ENCODE peak calls at places on chromosomes 5 and 9, in four cellular contexts. B is foreskin keratinocyte, N is aorta, Q is left ventricle myocardium inferior. X is an unnamed sample.

GRCh38 chr9:124267271-124267807 is 9.6 kb downstream of the NEK6 start:
- DNase-seq in Q (no peak), B (no peak), N (peak; percentile 88), X (no peak)

GRCh38 chr5:53330491-53330890 is 149.9 kb upstream of the FST start:
- DNase-seq in Q (no peak), B (no peak), N (no peak), X (no peak)

GRCh38 chr9:98491778-98492177 is 217.0 kb downstream of the GABBR2 start:
- DNase-seq in N (no peak), Q (peak; percentile 23), B (no peak), X (no peak)

GRCh38 chr9:27247756-27248155 is 49.2 kb downstream of the EQTN start:
- DNase-seq in N (no peak), Q (no peak), B (peak; percentile 28), X (peak; percentile 43)

GRCh38 chr5:50665091-50665490 is 1.3 kb upstream of the PARP8 start:
- DNase-seq in Q (no peak), N (no peak), B (no peak), X (no peak)

GRCh38 chr5:145478651-145479050 is 356.5 kb downstream of the PRELID2 start:
- DNase-seq in Q (no peak), N (no peak), B (no peak), X (no peak)

GRCh38 chr9:84218322-84218721 is 122.2 kb downstream of the SLC28A3 start:
- DNase-seq in N (no peak), Q (no peak), B (no peak), X (no peak)

GRCh38 chr9:98706651-98707103 is 2.1 kb downstream of the GABBR2 start:
- DNase-seq in Q (no peak), N (no peak), B (no peak), X (no peak)

GRCh38 chr5:73591698-73592501 is 26.4 kb downstream of the UTP15 start:
- DNase-seq in Q (no peak), B (no peak), N (no peak), X (no peak)

GRCh38 chr9:122218885-122219855 is 9.6 kb downstream of the LHX6 start:
- DNase-seq in N (no peak), B (no peak), Q (no peak), X (no peak)

GRCh38 chr5:71924980-71925379 is 182.3 kb upstream of the MAP1B start:
- DNase-seq in B (no peak), Q (no peak), N (no peak), X (no peak)

GRCh38 chr5:180001136-180001535 is 70.4 kb downstream of the RNF130 start:
- DNase-seq in Q (no peak), N (no peak), B (no peak), X (no peak)

GRCh38 chr5:1268666-1269065 is 26.2 kb downstream of the TERT start:
- DNase-seq in Q (no peak), B (no peak), N (no peak), X (no peak)

GRCh38 chr5:9686211-9686610 is 56.1 kb upstream of the TAS2R1 start:
- DNase-seq in Q (no peak), B (no peak), N (no peak), X (no peak)

GRCh38 chr5:112660359-112660758 is 77.3 kb upstream of the APC start:
- DNase-seq in Q (no peak), B (no peak), N (no peak), X (no peak)

GRCh38 chr5:96157077-96157780 is 195.6 kb upstream of the ELL2 start:
- DNase-seq in N (no peak), Q (no peak), B (peak; percentile 83), X (no peak)

GRCh38 chr5:34044950-34045525 is 2.0 kb upstream of the C1QTNF3 start:
- DNase-seq in N (no peak), B (no peak), Q (no peak), X (no peak)

GRCh38 chr9:114102484-114102883 is 3.4 kb upstream of the KIF12 start:
- DNase-seq in N (no peak), Q (no peak), B (no peak), X (no peak)

GRCh38 chr5:128469924-128470323 is 68.1 kb downstream of the FBN2 start:
- DNase-seq in N (no peak), B (no peak), Q (no peak), X (no peak)

GRCh38 chr9:10260501-10260900 is 352.3 kb downstream of the PTPRD start:
- DNase-seq in N (no peak), B (no peak), Q (no peak), X (no peak)

GRCh38 chr9:112348257-112348992 is 15.0 kb upstream of the PTBP3 start:
- DNase-seq in Q (peak; percentile 80), B (no peak), N (peak; percentile 96), X (no peak)

GRCh38 chr5:85972539-85972938 is 645.2 kb upstream of the COX7C start:
- DNase-seq in B (no peak), Q (no peak), N (no peak), X (no peak)

GRCh38 chr9:31084331-31084730 is 1300.1 kb upstream of the ACO1 start:
- DNase-seq in Q (no peak), N (no peak), B (no peak), X (no peak)

GRCh38 chr5:2391021-2391420 is 360.5 kb downstream of the IRX2 start:
- DNase-seq in Q (no peak), N (no peak), B (no peak), X (no peak)

GRCh38 chr5:124654418-124654817 is 92.0 kb downstream of the ZNF608 start:
- DNase-seq in Q (no peak), B (no peak), N (no peak), X (no peak)

GRCh38 chr5:154444559-154445421 is 1.0 kb upstream of the SAP30L start:
- DNase-seq in Q (peak; percentile 16), N (peak; percentile 75), B (no peak), X (no peak)

GRCh38 chr9:98877211-98877730 is 66.4 kb upstream of the COL15A1 start:
- DNase-seq in Q (no peak), B (no peak), N (no peak), X (no peak)

DNA sequence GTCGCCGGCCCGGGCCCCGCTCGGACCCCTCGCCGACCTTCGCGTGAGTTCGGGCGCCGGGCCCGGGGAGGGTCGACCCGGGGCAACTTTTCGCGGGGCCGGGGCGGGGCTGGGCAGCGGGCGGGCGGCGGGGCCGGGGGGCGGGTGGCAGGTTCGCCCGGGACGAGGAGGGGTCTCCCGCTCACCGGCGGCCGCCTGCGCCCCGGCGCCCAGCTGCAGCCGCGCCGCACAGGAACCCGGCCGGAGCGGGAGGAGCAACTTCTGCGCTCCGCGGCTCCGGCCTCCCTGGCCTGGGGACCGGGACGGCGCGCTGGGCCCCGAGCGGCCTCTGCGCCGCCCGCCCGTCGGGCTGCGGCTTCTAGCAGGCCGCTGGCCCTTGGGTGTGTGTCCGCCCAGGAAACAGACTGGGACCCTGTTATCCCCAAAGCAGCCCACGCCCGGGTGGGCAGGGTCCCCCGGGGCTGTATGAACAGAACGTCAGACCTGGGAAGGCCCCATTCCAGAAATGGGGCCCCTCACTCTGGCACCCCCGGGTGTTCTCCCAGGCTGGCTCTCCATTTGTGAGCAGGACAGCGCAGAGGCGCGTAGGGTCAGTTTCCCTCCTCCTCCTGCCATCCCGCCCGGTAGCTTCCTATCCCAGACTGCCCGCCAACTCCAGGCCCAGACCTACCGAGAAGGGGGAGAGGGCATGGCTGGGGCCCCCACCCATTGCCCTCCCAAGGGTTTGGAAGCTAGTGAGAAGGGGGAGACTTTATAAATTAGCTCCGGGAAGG is 685 bp downstream of the RXRA start:
- DNase-seq in N (peak; percentile 79), B (no peak), Q (peak; percentile 45), X (no peak)
- H3K27ac ChIP-seq in N (peak overlapping the region; percentile 33), B (peak overlapping the region; percentile 22), Q (peak overlapping the region; percentile 93), X (no peak overlapping the region)

DNA sequence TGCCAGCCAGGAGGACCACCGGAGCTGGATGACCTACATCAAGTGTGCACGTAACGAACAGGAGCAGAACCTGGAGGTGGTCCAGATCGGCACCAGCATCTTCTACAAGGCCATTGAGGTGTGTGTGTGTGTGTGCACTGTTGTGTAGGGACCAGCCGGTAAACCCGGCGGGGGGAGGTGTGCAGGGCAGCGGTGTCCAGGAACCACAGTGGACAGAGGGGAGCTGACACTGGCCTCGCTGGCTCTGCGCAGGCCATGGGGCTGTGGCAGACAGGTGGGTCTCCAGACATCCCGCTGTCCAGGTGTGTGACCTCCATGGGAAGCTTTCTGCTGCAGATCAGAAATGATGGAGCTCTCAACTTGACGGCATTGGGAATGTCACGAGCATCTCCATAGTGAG is 3.8 kb downstream of the PRDM12 start:
- DNase-seq in N (no peak), Q (no peak), B (no peak), X (no peak)
- H3K27me3 ChIP-seq in N (no peaks in the 10 kb centered on the region), Q (peaks cover 64% of the 10 kb centered on the region), B (peaks cover 67% of the 10 kb centered on the region), X (peaks cover 57% of the 10 kb centered on the region)

GRCh38 chr5:173922527-173922926 is 34.4 kb downstream of the CPEB4 start:
- DNase-seq in N (no peak), Q (no peak), B (no peak), X (no peak)

GRCh38 chr5:173924899-173925298 is 36.8 kb downstream of the CPEB4 start:
- DNase-seq in B (no peak), Q (no peak), N (no peak), X (no peak)

GRCh38 chr5:173920866-173921265 is 32.7 kb downstream of the CPEB4 start:
- DNase-seq in B (no peak), Q (no peak), N (no peak), X (no peak)

GRCh38 chr5:173925449-173926071 is 37.4 kb downstream of the CPEB4 start:
- DNase-seq in B (no peak), Q (peak; percentile 43), N (no peak), X (no peak)

GRCh38 chr5:173923236-173924104 is 35.3 kb downstream of the CPEB4 start:
- DNase-seq in B (no peak), Q (no peak), N (no peak), X (no peak)
- H3K4me1 ChIP-seq in B (peaks cover 19% of the 10 kb centered on the region), Q (peaks cover 100% of the 10 kb centered on the region), N (peaks cover 35% of the 10 kb centered on the region), X (peaks cover 1% of the 10 kb centered on the region)

GRCh38 chr9:92385001-92385400 is 19.4 kb downstream of the OGN start:
- DNase-seq in N (no peak), Q (no peak), B (no peak), X (no peak)
- H3K27ac ChIP-seq in N (no peak overlapping the region), Q (peak overlapping the region; percentile 39), B (peak overlapping the region; percentile 91), X (no peak overlapping the region)

GRCh38 chr5:35316611-35317307 is 86.5 kb upstream of the PRLR start:
- DNase-seq in B (peak; percentile 74), Q (no peak), N (no peak), X (no peak)
- H3K27me3 ChIP-seq in B (no peaks in the 10 kb centered on the region), Q (no peaks in the 10 kb centered on the region), N (no peaks in the 10 kb centered on the region), X (no peaks in the 10 kb centered on the region)

GRCh38 chr5:132493821-132494220 is 3.2 kb upstream of the IRF1 start:
- DNase-seq in N (no peak), B (no peak), Q (no peak), X (no peak)

GRCh38 chr5:132495063-132495671 is 4.6 kb upstream of the IRF1 start:
- DNase-seq in N (no peak), Q (no peak), B (no peak), X (no peak)

GRCh38 chr5:132497488-132497997 is 7.0 kb upstream of the IRF1 start:
- DNase-seq in B (no peak), Q (peak; percentile 71), N (peak; percentile 93), X (no peak)

GRCh38 chr5:132496631-132497487 is 6.3 kb upstream of the IRF1 start:
- DNase-seq in B (no peak), N (peak; percentile 95), Q (peak; percentile 93), X (peak; percentile 63)

GRCh38 chr5:132495672-132496630 is 5.4 kb upstream of the IRF1 start:
- DNase-seq in N (peak; percentile 94), Q (peak; percentile 91), B (peak; percentile 75), X (peak; percentile 66)
- H3K4me1 ChIP-seq in N (no peaks in the 10 kb centered on the region), Q (peaks cover 67% of the 10 kb centered on the region), B (peaks cover 17% of the 10 kb centered on the region), X (peaks cover 9% of the 10 kb centered on the region)

X was measured in iPS DF 6.9.